ENCODE peak calls at places on chromosomes 11 and 22, in nine cellular contexts. One of them, this sample, is unnamed.

GRCh38 chr11:126163074-126163700 is 48.3 kb downstream of the RPUSD4 start:
- DNase-seq in tibial artery: no peak
- DNase-seq in heart left ventricle: no peak
- DNase-seq in cardiac fibroblast: peak; percentile 74
- DNase-seq in RWPE1: peak; percentile 61
- DNase-seq in BJ: peak; percentile 91
- DNase-seq in psoas muscle: no peak
- DNase-seq in endothelial cell: no peak
- DNase-seq in A549: no peak
- DNase-seq in this sample: no peak

GRCh38 chr22:28884754-28885375 is 1.5 kb downstream of the ZNRF3 start:
- DNase-seq in cardiac fibroblast: no peak
- DNase-seq in RWPE1: no peak
- DNase-seq in heart left ventricle: no peak
- DNase-seq in A549: no peak
- DNase-seq in psoas muscle: no peak
- DNase-seq in endothelial cell: no peak
- DNase-seq in BJ: no peak
- DNase-seq in tibial artery: no peak
- DNase-seq in this sample: no peak

GRCh38 chr11:3010004-3010403 is 17.9 kb upstream of the NAP1L4 start:
- DNase-seq in RWPE1: no peak
- DNase-seq in heart left ventricle: no peak
- DNase-seq in endothelial cell: no peak
- DNase-seq in psoas muscle: no peak
- DNase-seq in BJ: no peak
- DNase-seq in A549: no peak
- DNase-seq in tibial artery: no peak
- DNase-seq in cardiac fibroblast: no peak
- DNase-seq in this sample: no peak

GRCh38 chr22:38872172-38872830 is at the start of gene CBX6:
- DNase-seq in heart left ventricle: peak; percentile 96
- DNase-seq in endothelial cell: peak; percentile 96
- DNase-seq in A549: peak; percentile 86
- DNase-seq in tibial artery: peak; percentile 93
- DNase-seq in RWPE1: peak; percentile 90
- DNase-seq in psoas muscle: peak; percentile 98
- DNase-seq in cardiac fibroblast: peak; percentile 96
- DNase-seq in BJ: no peak
- DNase-seq in this sample: peak; percentile 98

GRCh38 chr11:48049036-48049435 is 68.7 kb downstream of the PTPRJ start:
- DNase-seq in RWPE1: no peak
- DNase-seq in A549: no peak
- DNase-seq in tibial artery: no peak
- DNase-seq in psoas muscle: no peak
- DNase-seq in BJ: no peak
- DNase-seq in cardiac fibroblast: no peak
- DNase-seq in heart left ventricle: no peak
- DNase-seq in endothelial cell: no peak
- DNase-seq in this sample: no peak

GRCh38 chr22:42324991-42325710 is 54.7 kb upstream of the TCF20 start:
- DNase-seq in BJ: no peak
- DNase-seq in A549: no peak
- DNase-seq in cardiac fibroblast: no peak
- DNase-seq in RWPE1: no peak
- DNase-seq in tibial artery: no peak
- DNase-seq in heart left ventricle: no peak
- DNase-seq in endothelial cell: no peak
- DNase-seq in psoas muscle: no peak
- DNase-seq in this sample: no peak

GRCh38 chr11:35030716-35031213 is 108.2 kb upstream of the CD44 start:
- DNase-seq in tibial artery: peak; percentile 80
- DNase-seq in psoas muscle: peak; percentile 85
- DNase-seq in A549: peak; percentile 77
- DNase-seq in heart left ventricle: peak; percentile 89
- DNase-seq in endothelial cell: no peak
- DNase-seq in BJ: peak; percentile 79
- DNase-seq in RWPE1: peak; percentile 94
- DNase-seq in cardiac fibroblast: peak; percentile 85
- DNase-seq in this sample: no peak

GRCh38 chr11:23263466-23263865 is 403.2 kb upstream of the CCDC179 start:
- DNase-seq in cardiac fibroblast: no peak
- DNase-seq in psoas muscle: no peak
- DNase-seq in tibial artery: no peak
- DNase-seq in endothelial cell: no peak
- DNase-seq in A549: no peak
- DNase-seq in heart left ventricle: no peak
- DNase-seq in BJ: no peak
- DNase-seq in RWPE1: no peak
- DNase-seq in this sample: no peak

GRCh38 chr22:22870577-22871398 is 16.8 kb upstream of the IGLL5 start:
- DNase-seq in tibial artery: no peak
- DNase-seq in endothelial cell: no peak
- DNase-seq in cardiac fibroblast: no peak
- DNase-seq in heart left ventricle: no peak
- DNase-seq in psoas muscle: no peak
- DNase-seq in A549: no peak
- DNase-seq in RWPE1: no peak
- DNase-seq in BJ: no peak
- DNase-seq in this sample: no peak

GRCh38 chr11:82995754-82996398 is 75.8 kb downstream of the RAB30 start:
- DNase-seq in cardiac fibroblast: peak; percentile 60
- DNase-seq in endothelial cell: no peak
- DNase-seq in BJ: peak; percentile 45
- DNase-seq in psoas muscle: peak; percentile 70
- DNase-seq in heart left ventricle: no peak
- DNase-seq in RWPE1: no peak
- DNase-seq in tibial artery: peak; percentile 24
- DNase-seq in A549: no peak
- DNase-seq in this sample: no peak

GRCh38 chr11:110856993-110857812 is 145.0 kb upstream of the ARHGAP20 start:
- DNase-seq in psoas muscle: no peak
- DNase-seq in heart left ventricle: no peak
- DNase-seq in cardiac fibroblast: peak; percentile 46
- DNase-seq in endothelial cell: no peak
- DNase-seq in BJ: no peak
- DNase-seq in RWPE1: no peak
- DNase-seq in tibial artery: no peak
- DNase-seq in A549: no peak
- DNase-seq in this sample: no peak

GRCh38 chr11:119470316-119471266 is 47.6 kb upstream of the THY1 start:
- DNase-seq in A549: no peak
- DNase-seq in endothelial cell: no peak
- DNase-seq in tibial artery: peak; percentile 43
- DNase-seq in heart left ventricle: no peak
- DNase-seq in psoas muscle: no peak
- DNase-seq in cardiac fibroblast: peak; percentile 92
- DNase-seq in BJ: peak; percentile 84
- DNase-seq in RWPE1: peak; percentile 52
- DNase-seq in this sample: no peak

GRCh38 chr11:104668797-104669463 is 229.3 kb downstream of the CASP12 start:
- DNase-seq in psoas muscle: no peak
- DNase-seq in RWPE1: peak; percentile 51
- DNase-seq in cardiac fibroblast: peak; percentile 82
- DNase-seq in heart left ventricle: no peak
- DNase-seq in BJ: peak; percentile 54
- DNase-seq in A549: no peak
- DNase-seq in endothelial cell: no peak
- DNase-seq in tibial artery: no peak
- DNase-seq in this sample: no peak

GRCh38 chr11:36131719-36132349 is 157.4 kb downstream of the COMMD9 start:
- DNase-seq in endothelial cell: peak; percentile 48
- DNase-seq in heart left ventricle: peak; percentile 57
- DNase-seq in tibial artery: peak; percentile 65
- DNase-seq in A549: no peak
- DNase-seq in BJ: no peak
- DNase-seq in cardiac fibroblast: peak; percentile 81
- DNase-seq in psoas muscle: peak; percentile 57
- DNase-seq in RWPE1: no peak
- DNase-seq in this sample: peak; percentile 18

DNA sequence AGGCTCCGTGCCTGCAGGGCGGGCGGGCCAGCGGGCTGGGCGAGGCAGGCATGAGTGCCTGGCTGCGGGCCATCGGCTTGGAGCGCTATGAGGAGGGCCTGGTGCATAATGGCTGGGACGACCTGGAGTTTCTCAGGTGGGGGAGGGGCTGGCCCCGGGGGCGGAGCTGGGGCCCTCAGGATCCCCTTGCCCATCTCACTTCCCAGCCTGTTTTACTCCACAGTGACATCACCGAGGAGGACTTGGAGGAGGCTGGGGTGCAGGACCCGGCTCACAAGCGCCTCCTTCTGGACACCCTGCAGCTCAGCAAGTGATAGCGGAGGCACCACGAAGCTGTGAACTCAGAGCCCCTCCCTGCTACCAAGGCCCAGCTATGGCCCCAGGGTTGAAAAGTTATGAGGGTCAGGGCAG is 5.9 kb downstream of the PHOX2A start:
- DNase-seq in RWPE1: no peak
- DNase-seq in cardiac fibroblast: peak; percentile 70
- DNase-seq in heart left ventricle: peak; percentile 52
- DNase-seq in psoas muscle: peak; percentile 78
- DNase-seq in endothelial cell: peak; percentile 80
- DNase-seq in A549: peak; percentile 92
- DNase-seq in tibial artery: no peak
- DNase-seq in BJ: no peak
- DNase-seq in this sample: peak; percentile 64
- TF ChIP-seq CTCF in RWPE1: peak; percentile 53
- TF ChIP-seq CTCF in cardiac fibroblast: peak; percentile 86
- TF ChIP-seq CTCF in heart left ventricle: peak; percentile 64
- TF ChIP-seq CTCF in psoas muscle: peak; percentile 53
- TF ChIP-seq CTCF in endothelial cell: peak; percentile 76
- TF ChIP-seq CTCF in A549: peak; percentile 71
- TF ChIP-seq CTCF in tibial artery: peak; percentile 71
- TF ChIP-seq CTCF in BJ: peak; percentile 81
- TF ChIP-seq CTCF in this sample: peak; percentile 73

DNA sequence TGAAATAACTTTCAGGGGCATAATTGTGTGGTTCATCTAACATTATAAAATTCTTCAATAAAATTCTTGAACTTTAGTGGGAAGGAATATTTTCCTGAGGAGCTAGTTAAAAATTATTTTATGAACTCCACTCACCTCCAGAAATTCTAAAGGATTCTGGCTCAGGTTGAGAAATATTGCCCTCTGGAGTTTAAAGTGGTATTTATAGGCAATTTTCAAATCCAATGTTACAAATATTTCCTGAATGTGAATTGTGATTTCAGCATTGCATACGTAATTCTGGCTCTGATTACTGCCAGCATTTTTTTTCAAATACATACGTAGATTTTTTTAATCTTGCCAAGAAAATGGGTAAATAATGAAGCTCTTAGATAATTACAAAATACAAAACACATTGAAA is 598.2 kb upstream of the ANO3 start:
- DNase-seq in tibial artery: no peak
- DNase-seq in A549: no peak
- DNase-seq in endothelial cell: no peak
- DNase-seq in cardiac fibroblast: peak; percentile 34
- DNase-seq in BJ: no peak
- DNase-seq in RWPE1: no peak
- DNase-seq in heart left ventricle: no peak
- DNase-seq in psoas muscle: no peak
- DNase-seq in this sample: no peak
- TF ChIP-seq CTCF in tibial artery: no peak
- TF ChIP-seq CTCF in A549: no peak
- TF ChIP-seq CTCF in endothelial cell: no peak
- TF ChIP-seq CTCF in cardiac fibroblast: no peak
- TF ChIP-seq CTCF in BJ: no peak
- TF ChIP-seq CTCF in RWPE1: no peak
- TF ChIP-seq CTCF in heart left ventricle: peak; percentile 29
- TF ChIP-seq CTCF in psoas muscle: no peak
- TF ChIP-seq CTCF in this sample: peak; percentile 48

DNA sequence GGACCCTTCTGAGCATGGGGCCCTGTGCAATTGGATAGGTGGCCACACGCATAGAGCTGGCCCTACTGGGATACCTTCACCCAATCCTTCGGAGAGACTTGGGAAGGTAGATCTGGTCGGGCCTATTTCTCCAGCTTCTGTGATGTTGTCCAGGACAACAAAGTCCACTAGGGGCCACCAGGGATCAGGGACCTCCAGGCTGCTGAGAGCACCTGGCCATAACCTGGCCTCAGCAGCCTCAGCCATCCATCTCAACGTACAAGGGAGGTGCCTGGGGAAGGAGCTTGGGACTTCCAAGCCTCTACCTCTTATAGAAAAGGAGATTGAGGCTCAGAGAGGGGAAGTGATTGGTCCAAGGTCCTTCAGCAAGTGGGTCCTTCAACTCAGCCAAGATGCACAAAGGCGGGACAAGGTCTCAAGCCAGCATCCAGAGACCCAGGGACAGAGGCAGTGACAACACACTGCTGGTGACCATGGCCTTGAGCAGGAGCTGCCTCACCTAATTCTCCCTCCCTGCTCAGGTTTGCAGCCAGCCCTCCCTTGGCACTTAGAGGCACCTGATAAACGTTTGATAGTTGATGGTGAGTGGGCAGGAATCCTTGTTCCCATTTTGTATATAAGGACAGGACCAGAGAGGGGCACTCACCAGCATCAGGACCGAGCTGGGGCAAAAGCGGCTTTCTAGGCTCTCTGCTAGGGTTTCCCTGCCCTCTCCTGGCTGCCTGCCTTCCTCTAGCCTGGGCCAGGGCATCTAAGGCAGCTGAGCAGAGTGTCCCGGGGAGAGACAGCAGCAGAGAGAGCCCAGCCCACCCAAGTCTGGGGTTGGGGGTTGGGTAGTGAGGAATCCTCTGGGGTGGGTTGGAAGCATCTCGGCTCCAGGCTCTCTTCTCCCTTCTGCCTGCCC is 4.5 kb downstream of the RAC2 start:
- DNase-seq in BJ: no peak
- DNase-seq in cardiac fibroblast: no peak
- DNase-seq in A549: no peak
- DNase-seq in psoas muscle: peak; percentile 18
- DNase-seq in endothelial cell: no peak
- DNase-seq in heart left ventricle: no peak
- DNase-seq in RWPE1: no peak
- DNase-seq in tibial artery: no peak
- DNase-seq in this sample: no peak
- TF ChIP-seq CTCF in BJ: no peak
- TF ChIP-seq CTCF in cardiac fibroblast: no peak
- TF ChIP-seq CTCF in A549: no peak
- TF ChIP-seq CTCF in psoas muscle: no peak
- TF ChIP-seq CTCF in endothelial cell: no peak
- TF ChIP-seq CTCF in heart left ventricle: no peak
- TF ChIP-seq CTCF in RWPE1: no peak
- TF ChIP-seq CTCF in tibial artery: no peak
- TF ChIP-seq CTCF in this sample: no peak

DNA sequence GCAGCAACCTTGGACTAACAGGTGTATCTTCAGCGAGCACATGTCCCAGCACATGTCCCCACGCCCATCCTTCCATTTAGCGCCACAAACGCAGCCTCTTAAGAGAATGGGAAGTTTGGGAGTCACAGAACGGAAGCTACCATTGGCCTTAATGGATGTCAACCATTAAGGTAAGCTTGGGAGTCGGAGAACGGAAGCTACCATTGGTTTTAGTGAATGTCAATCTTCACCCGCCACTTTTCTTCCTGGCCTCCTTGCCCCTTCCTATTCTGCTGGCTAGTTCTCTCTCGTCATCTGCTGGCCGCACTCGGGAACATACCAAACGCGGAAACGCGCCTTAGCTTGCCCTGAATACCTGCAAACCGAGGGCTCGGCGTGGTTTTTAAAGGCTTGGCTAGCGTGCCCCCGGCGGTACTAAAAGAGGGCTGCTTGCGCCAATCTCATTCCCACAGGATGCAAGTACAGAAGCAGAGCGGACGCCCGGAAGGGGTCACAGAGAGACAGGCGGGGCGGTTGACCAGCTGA is 24.3 kb downstream of the GLYATL1 start:
- DNase-seq in BJ: peak; percentile 13
- DNase-seq in cardiac fibroblast: peak; percentile 54
- DNase-seq in psoas muscle: no peak
- DNase-seq in tibial artery: no peak
- DNase-seq in heart left ventricle: no peak
- DNase-seq in A549: no peak
- DNase-seq in RWPE1: peak; percentile 4
- DNase-seq in endothelial cell: no peak
- DNase-seq in this sample: no peak
- TF ChIP-seq CTCF in BJ: peak; percentile 57
- TF ChIP-seq CTCF in cardiac fibroblast: peak; percentile 48
- TF ChIP-seq CTCF in psoas muscle: no peak
- TF ChIP-seq CTCF in tibial artery: no peak
- TF ChIP-seq CTCF in heart left ventricle: no peak
- TF ChIP-seq CTCF in A549: no peak
- TF ChIP-seq CTCF in RWPE1: peak; percentile 10
- TF ChIP-seq CTCF in endothelial cell: no peak
- TF ChIP-seq CTCF in this sample: no peak